ENCODE peak calls at places on chromosomes 3 and 15, in seven cellular contexts. C is GM23338, L is MM.1S, F is PC-3, W is GM23248, R is HCT116, E is hepatocyte. Q is an unnamed sample.

GRCh38 chr15:101044625-101045235 is 125.6 kb downstream of the LRRK1 start:
- DNase-seq in C (no peak), L (no peak), F (no peak), W (no peak), R (no peak), E (no peak), Q (no peak)

GRCh38 chr3:137172703-137173102 is 214.9 kb downstream of the IL20RB start:
- DNase-seq in C (no peak), L (no peak), F (no peak), W (no peak), R (no peak), E (no peak), Q (no peak)

GRCh38 chr3:23202203-23202920 is 765 bp upstream of the UBE2E2 start:
- DNase-seq in C (peak; percentile 76), L (no peak), F (peak; percentile 11), W (peak; percentile 62), R (no peak), E (no peak), Q (no peak)

GRCh38 chr15:23877502-23878412 is 190.7 kb upstream of the NDN start:
- DNase-seq in C (peak; percentile 95), L (peak; percentile 75), F (peak; percentile 55), W (peak; percentile 51), R (no peak), E (peak; percentile 84), Q (peak; percentile 85)

GRCh38 chr3:108127301-108127988 is 36.6 kb upstream of the CD47 start:
- DNase-seq in C (no peak), L (peak; percentile 36), F (no peak), W (no peak), R (no peak), E (no peak), Q (peak; percentile 5)

GRCh38 chr3:178618197-178618596 is 82.0 kb downstream of the KCNMB2 start:
- DNase-seq in C (no peak), L (no peak), F (no peak), W (peak; percentile 28), R (no peak), E (peak; percentile 37), Q (no peak)

GRCh38 chr3:195906865-195907729 is 1.3 kb downstream of the TNK2 start:
- DNase-seq in C (peak; percentile 46), L (peak; percentile 94), F (peak; percentile 78), W (no peak), R (no peak), E (no peak), Q (no peak)

GRCh38 chr3:48157950-48158376 is 30.3 kb downstream of the CDC25A start:
- DNase-seq in C (peak; percentile 87), L (peak; percentile 48), F (peak; percentile 50), W (peak; percentile 75), R (peak; percentile 48), E (peak; percentile 74), Q (peak; percentile 84)

GRCh38 chr3:117628896-117629295 is 919.3 kb downstream of the TUSC7 start:
- DNase-seq in C (no peak), L (peak; percentile 97), F (peak; percentile 36), W (peak; percentile 59), R (no peak), E (peak; percentile 67), Q (no peak)

GRCh38 chr3:32175607-32176197 is 62.8 kb upstream of the CMTM8 start:
- DNase-seq in C (peak; percentile 95), L (peak; percentile 62), F (peak; percentile 84), W (peak; percentile 87), R (peak; percentile 74), E (peak; percentile 83), Q (peak; percentile 90)

GRCh38 chr3:56894912-56895431 is 93.2 kb upstream of the ARHGEF3 start:
- DNase-seq in C (no peak), L (no peak), F (no peak), W (peak; percentile 30), R (no peak), E (no peak), Q (no peak)

GRCh38 chr3:23806322-23807160 is 786 bp downstream of the UBE2E1 start:
- DNase-seq in C (peak; percentile 63), L (no peak), F (no peak), W (peak; percentile 44), R (no peak), E (peak; percentile 42), Q (peak; percentile 67)

GRCh38 chr3:141275973-141276372 is 44.3 kb downstream of the PXYLP1 start:
- DNase-seq in C (no peak), L (no peak), F (peak; percentile 98), W (peak; percentile 40), R (no peak), E (peak; percentile 46), Q (no peak)

GRCh38 chr3:20060924-20061323 is 20.7 kb downstream of the KAT2B start:
- DNase-seq in C (no peak), L (peak; percentile 40), F (peak; percentile 23), W (peak; percentile 63), R (no peak), E (no peak), Q (no peak)

GRCh38 chr3:75192065-75192658 is 472.0 kb upstream of the FRG2C start:
- DNase-seq in C (peak; percentile 73), L (peak; percentile 70), F (peak; percentile 59), W (peak; percentile 55), R (peak; percentile 3), E (peak; percentile 65), Q (peak; percentile 58)

DNA sequence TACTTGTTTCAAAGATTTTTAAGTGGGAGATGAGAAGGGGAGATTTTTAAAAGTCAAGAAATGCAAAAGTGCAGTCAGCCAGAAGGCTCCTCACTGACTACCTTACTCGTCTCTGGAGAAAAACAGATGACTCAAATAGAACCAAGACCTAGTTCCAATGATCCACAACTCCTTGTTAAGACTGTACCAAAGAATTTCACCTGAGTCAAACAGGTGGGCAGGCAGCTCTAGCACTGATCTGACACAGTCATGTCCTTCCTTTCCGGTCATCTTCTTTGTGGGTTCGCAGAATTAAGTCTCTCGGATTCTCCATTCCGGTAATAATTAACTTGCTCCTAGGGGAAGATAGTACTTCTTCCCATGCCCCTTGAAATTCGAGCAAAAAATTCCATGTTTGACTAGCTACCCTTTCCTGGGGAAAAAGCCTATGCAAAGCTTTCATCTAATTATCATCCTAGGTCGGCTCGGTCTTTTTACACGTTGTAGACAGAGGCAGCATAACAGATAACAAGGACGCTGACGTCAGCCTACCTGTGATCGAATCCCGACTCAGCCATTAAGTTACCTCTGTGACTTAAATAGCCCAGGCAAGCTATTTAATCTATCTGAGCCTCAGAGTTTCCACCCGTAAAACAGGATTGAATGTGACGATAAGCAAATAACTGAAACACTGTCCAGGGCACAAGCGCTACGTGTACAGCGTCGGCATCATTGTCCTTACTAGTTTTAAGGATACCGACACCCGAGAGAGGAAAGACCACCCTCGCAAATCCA is 746 bp downstream of the SELENOK start:
- DNase-seq in C (peak; percentile 69), L (peak; percentile 69), F (peak; percentile 30), W (peak; percentile 59), R (peak; percentile 41), E (peak; percentile 82), Q (peak; percentile 63)
- TF ChIP-seq EZH2phosphoT487 in C (no peak), L (no peak), F (no peak), W (no peak), R (no peak), E (no peak), Q (no peak)

DNA sequence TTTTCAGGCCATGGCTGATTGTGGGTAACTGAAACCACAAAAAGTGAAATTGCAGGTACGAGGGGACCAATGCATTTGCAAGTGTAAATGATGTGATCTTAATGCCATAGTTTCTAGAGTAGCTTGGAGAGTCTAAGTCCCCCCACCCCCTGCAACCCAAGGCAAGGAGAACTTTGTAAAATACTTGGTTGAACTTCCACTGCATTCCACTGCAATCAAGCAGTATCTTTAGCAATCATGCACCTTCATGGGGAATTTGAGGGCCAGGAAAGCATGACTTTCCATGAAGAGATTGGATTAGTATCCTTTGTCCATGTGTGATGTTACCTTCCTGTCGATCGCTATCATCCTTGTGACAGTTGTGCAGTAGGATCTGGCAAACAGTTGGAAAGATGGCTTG is 11.4 kb upstream of the CYP8B1 start:
- DNase-seq in C (no peak), L (no peak), F (no peak), W (no peak), R (no peak), E (no peak), Q (no peak)
- H2AFZ ChIP-seq in C (no peak overlapping the region), L (no peak overlapping the region), F (no peak overlapping the region), W (no peak overlapping the region), R (no peak overlapping the region), E (no peak overlapping the region), Q (no peak overlapping the region)

GRCh38 chr15:74221399-74222230 is 14.5 kb upstream of the CCDC33 start:
- DNase-seq in C (no peak), L (no peak), F (no peak), W (no peak), R (no peak), E (no peak), Q (no peak)
- TF ChIP-seq EZH2 in C (peak; percentile 2), L (no peak), F (no peak), W (no peak), R (no peak), E (no peak), Q (no peak)

GRCh38 chr3:64023861-64024223 is 548 bp upstream of the PSMD6 start:
- DNase-seq in C (no peak), L (no peak), F (no peak), W (peak; percentile 21), R (no peak), E (no peak), Q (no peak)
- TF ChIP-seq EZH2phosphoT487 in C (no peak), L (no peak), F (no peak), W (no peak), R (no peak), E (no peak), Q (no peak)